ENCODE peak calls at places on chromosomes 2 and 18, in six cellular contexts. H, E, U, K, R and N are unnamed samples.

GRCh38 chr18:77464917-77465316 is 215.3 kb downstream of the GALR1 start:
- DNase-seq in H (no peak), E (no peak), U (no peak), K (no peak), R (no peak), N (no peak)

GRCh38 chr18:57544958-57545661 is 41.4 kb downstream of the FECH start:
- DNase-seq in H (no peak), E (no peak), U (no peak), K (no peak), R (no peak), N (no peak)

GRCh38 chr18:74745658-74746403 is 148.2 kb downstream of the ZNF407 start:
- DNase-seq in H (no peak), E (peak), U (no peak), K (no peak), R (no peak), N (no peak)

GRCh38 chr2:197893403-197894177 is 89.2 kb downstream of the PLCL1 start:
- DNase-seq in H (no peak), E (no peak), U (no peak), K (no peak), R (no peak), N (no peak)

GRCh38 chr2:227460079-227460485 is 11.9 kb upstream of the AGFG1 start:
- DNase-seq in H (no peak), E (peak), U (peak), K (peak), R (no peak), N (no peak)

GRCh38 chr2:95275151-95275515 is 884 bp downstream of the PROM2 start:
- DNase-seq in H (no peak), E (no peak), U (peak), K (no peak), R (no peak), N (no peak)

GRCh38 chr2:171289336-171289735 is 128.6 kb upstream of the TLK1 start:
- DNase-seq in H (no peak), E (no peak), U (no peak), K (no peak), R (no peak), N (no peak)

GRCh38 chr2:68134120-68134519 is 23.6 kb upstream of the PNO1 start:
- DNase-seq in H (no peak), E (no peak), U (no peak), K (no peak), R (no peak), N (no peak)

GRCh38 chr18:24270937-24271380 is 126.7 kb downstream of the OSBPL1A start:
- DNase-seq in H (no peak), E (peak), U (no peak), K (no peak), R (no peak), N (no peak)

GRCh38 chr2:197307933-197308521 is 2.6 kb downstream of the ANKRD44 start:
- DNase-seq in H (no peak), E (no peak), U (no peak), K (peak), R (no peak), N (no peak)

GRCh38 chr2:176653856-176654443 is 384.7 kb downstream of the MTX2 start:
- DNase-seq in H (peak), E (peak), U (no peak), K (no peak), R (no peak), N (no peak)

GRCh38 chr2:64807417-64807816 is 153.7 kb upstream of the SERTAD2 start:
- DNase-seq in H (no peak), E (peak), U (no peak), K (peak), R (no peak), N (no peak)